ENCODE peak calls at places on chromosomes 6 and 20, in ten cellular contexts. One of them, this sample, is unnamed.

GRCh38 chr6:22149501-22150490 is 147.0 kb downstream of the PRL start:
- DNase-seq in NB4: no peak
- DNase-seq in colonic mucosa: no peak
- DNase-seq in fibroblast of lung: peak; percentile 66
- DNase-seq in nephron progenitor cell: peak; percentile 32
- DNase-seq in ovary: no peak
- DNase-seq in WTC11: no peak
- DNase-seq in GM20000: no peak
- DNase-seq in esophagus muscularis mucosa: no peak
- DNase-seq in lung: no peak
- DNase-seq in this sample: no peak

GRCh38 chr6:73471686-73472290 is 10.3 kb downstream of the MTO1 start:
- DNase-seq in fibroblast of lung: no peak
- DNase-seq in NB4: no peak
- DNase-seq in colonic mucosa: no peak
- DNase-seq in GM20000: peak; percentile 47
- DNase-seq in esophagus muscularis mucosa: no peak
- DNase-seq in lung: no peak
- DNase-seq in ovary: no peak
- DNase-seq in nephron progenitor cell: no peak
- DNase-seq in WTC11: no peak
- DNase-seq in this sample: no peak

GRCh38 chr20:37407117-37407566 is 61.2 kb downstream of the SRC start:
- DNase-seq in ovary: no peak
- DNase-seq in GM20000: no peak
- DNase-seq in fibroblast of lung: peak; percentile 22
- DNase-seq in lung: no peak
- DNase-seq in WTC11: no peak
- DNase-seq in NB4: no peak
- DNase-seq in esophagus muscularis mucosa: no peak
- DNase-seq in nephron progenitor cell: no peak
- DNase-seq in colonic mucosa: no peak
- DNase-seq in this sample: no peak

GRCh38 chr20:61435823-61436220 is 183.8 kb downstream of the CDH4 start:
- DNase-seq in NB4: no peak
- DNase-seq in nephron progenitor cell: no peak
- DNase-seq in ovary: no peak
- DNase-seq in colonic mucosa: no peak
- DNase-seq in esophagus muscularis mucosa: no peak
- DNase-seq in fibroblast of lung: no peak
- DNase-seq in WTC11: no peak
- DNase-seq in lung: no peak
- DNase-seq in GM20000: no peak
- DNase-seq in this sample: no peak

GRCh38 chr6:52512199-52512598 is 64.7 kb downstream of the TRAM2 start:
- DNase-seq in WTC11: no peak
- DNase-seq in fibroblast of lung: peak; percentile 91
- DNase-seq in GM20000: no peak
- DNase-seq in colonic mucosa: no peak
- DNase-seq in ovary: peak; percentile 74
- DNase-seq in nephron progenitor cell: no peak
- DNase-seq in NB4: no peak
- DNase-seq in lung: no peak
- DNase-seq in esophagus muscularis mucosa: no peak
- DNase-seq in this sample: no peak

GRCh38 chr6:21181866-21182265 is 411.7 kb upstream of the SOX4 start:
- DNase-seq in nephron progenitor cell: no peak
- DNase-seq in GM20000: no peak
- DNase-seq in colonic mucosa: no peak
- DNase-seq in fibroblast of lung: no peak
- DNase-seq in WTC11: no peak
- DNase-seq in lung: no peak
- DNase-seq in ovary: no peak
- DNase-seq in NB4: no peak
- DNase-seq in esophagus muscularis mucosa: no peak
- DNase-seq in this sample: no peak

GRCh38 chr6:168851460-168852103 is 402.1 kb downstream of the THBS2 start:
- DNase-seq in GM20000: no peak
- DNase-seq in nephron progenitor cell: no peak
- DNase-seq in lung: no peak
- DNase-seq in NB4: no peak
- DNase-seq in WTC11: no peak
- DNase-seq in esophagus muscularis mucosa: no peak
- DNase-seq in ovary: no peak
- DNase-seq in fibroblast of lung: no peak
- DNase-seq in colonic mucosa: no peak
- DNase-seq in this sample: no peak

GRCh38 chr6:131199568-131200272 is 64.5 kb downstream of the AKAP7 start:
- DNase-seq in ovary: no peak
- DNase-seq in colonic mucosa: peak; percentile 51
- DNase-seq in fibroblast of lung: peak; percentile 65
- DNase-seq in NB4: peak; percentile 80
- DNase-seq in GM20000: peak; percentile 81
- DNase-seq in esophagus muscularis mucosa: no peak
- DNase-seq in WTC11: peak; percentile 61
- DNase-seq in lung: no peak
- DNase-seq in nephron progenitor cell: peak; percentile 30
- DNase-seq in this sample: no peak

GRCh38 chr6:159633196-159633595 is 59.8 kb downstream of the SOD2 start:
- DNase-seq in colonic mucosa: no peak
- DNase-seq in NB4: peak; percentile 46
- DNase-seq in ovary: no peak
- DNase-seq in lung: no peak
- DNase-seq in nephron progenitor cell: peak; percentile 7
- DNase-seq in GM20000: no peak
- DNase-seq in fibroblast of lung: peak; percentile 4
- DNase-seq in esophagus muscularis mucosa: no peak
- DNase-seq in WTC11: peak; percentile 32
- DNase-seq in this sample: no peak

GRCh38 chr20:43507150-43508080 is at the start of gene L3MBTL1:
- DNase-seq in GM20000: peak; percentile 79
- DNase-seq in lung: peak; percentile 37
- DNase-seq in colonic mucosa: peak; percentile 61
- DNase-seq in esophagus muscularis mucosa: no peak
- DNase-seq in nephron progenitor cell: peak; percentile 82
- DNase-seq in ovary: no peak
- DNase-seq in fibroblast of lung: peak; percentile 36
- DNase-seq in NB4: peak; percentile 28
- DNase-seq in WTC11: peak; percentile 72
- DNase-seq in this sample: peak; percentile 73

GRCh38 chr20:44610313-44610965 is 28.1 kb downstream of the PKIG start:
- DNase-seq in NB4: peak; percentile 25
- DNase-seq in fibroblast of lung: no peak
- DNase-seq in esophagus muscularis mucosa: no peak
- DNase-seq in colonic mucosa: no peak
- DNase-seq in WTC11: no peak
- DNase-seq in ovary: no peak
- DNase-seq in nephron progenitor cell: no peak
- DNase-seq in GM20000: no peak
- DNase-seq in lung: no peak
- DNase-seq in this sample: no peak
- TF ChIP-seq CTCF in NB4: no peak
- TF ChIP-seq CTCF in fibroblast of lung: no peak
- TF ChIP-seq CTCF in esophagus muscularis mucosa: no peak
- TF ChIP-seq CTCF in colonic mucosa: no peak
- TF ChIP-seq CTCF in WTC11: no peak
- TF ChIP-seq CTCF in ovary: no peak
- TF ChIP-seq CTCF in nephron progenitor cell: no peak
- TF ChIP-seq CTCF in GM20000: no peak
- TF ChIP-seq CTCF in lung: no peak
- TF ChIP-seq CTCF in this sample: no peak

GRCh38 chr6:34462561-34462971 is 3.3 kb upstream of the PACSIN1 start:
- DNase-seq in NB4: peak; percentile 75
- DNase-seq in esophagus muscularis mucosa: peak; percentile 90
- DNase-seq in fibroblast of lung: no peak
- DNase-seq in nephron progenitor cell: peak; percentile 59
- DNase-seq in lung: no peak
- DNase-seq in ovary: no peak
- DNase-seq in GM20000: no peak
- DNase-seq in colonic mucosa: peak; percentile 60
- DNase-seq in WTC11: peak; percentile 69
- DNase-seq in this sample: peak; percentile 54

GRCh38 chr6:34462010-34462409 is 3.9 kb upstream of the PACSIN1 start:
- DNase-seq in nephron progenitor cell: no peak
- DNase-seq in colonic mucosa: no peak
- DNase-seq in NB4: no peak
- DNase-seq in lung: no peak
- DNase-seq in ovary: no peak
- DNase-seq in esophagus muscularis mucosa: no peak
- DNase-seq in WTC11: no peak
- DNase-seq in fibroblast of lung: no peak
- DNase-seq in GM20000: no peak
- DNase-seq in this sample: no peak

GRCh38 chr6:34460796-34461507 is 4.9 kb upstream of the PACSIN1 start:
- DNase-seq in NB4: no peak
- DNase-seq in GM20000: no peak
- DNase-seq in WTC11: no peak
- DNase-seq in nephron progenitor cell: no peak
- DNase-seq in esophagus muscularis mucosa: no peak
- DNase-seq in colonic mucosa: no peak
- DNase-seq in lung: no peak
- DNase-seq in ovary: no peak
- DNase-seq in fibroblast of lung: no peak
- DNase-seq in this sample: no peak

GRCh38 chr6:34457747-34458462 is 8.0 kb upstream of the PACSIN1 start:
- DNase-seq in nephron progenitor cell: peak; percentile 36
- DNase-seq in NB4: no peak
- DNase-seq in ovary: no peak
- DNase-seq in fibroblast of lung: no peak
- DNase-seq in colonic mucosa: no peak
- DNase-seq in GM20000: no peak
- DNase-seq in esophagus muscularis mucosa: peak; percentile 84
- DNase-seq in WTC11: no peak
- DNase-seq in lung: no peak
- DNase-seq in this sample: no peak

GRCh38 chr6:34459899-34460593 is 5.8 kb upstream of the PACSIN1 start:
- DNase-seq in GM20000: peak; percentile 83
- DNase-seq in nephron progenitor cell: peak; percentile 51
- DNase-seq in ovary: no peak
- DNase-seq in WTC11: peak; percentile 63
- DNase-seq in lung: peak; percentile 47
- DNase-seq in colonic mucosa: peak; percentile 63
- DNase-seq in esophagus muscularis mucosa: no peak
- DNase-seq in fibroblast of lung: peak; percentile 33
- DNase-seq in NB4: peak; percentile 81
- DNase-seq in this sample: peak; percentile 43
- TF ChIP-seq CTCF in GM20000: peak; percentile 75
- TF ChIP-seq CTCF in nephron progenitor cell: peak; percentile 76
- TF ChIP-seq CTCF in ovary: no peak
- TF ChIP-seq CTCF in WTC11: peak; percentile 72
- TF ChIP-seq CTCF in lung: peak; percentile 40
- TF ChIP-seq CTCF in colonic mucosa: peak; percentile 76
- TF ChIP-seq CTCF in esophagus muscularis mucosa: peak; percentile 40
- TF ChIP-seq CTCF in fibroblast of lung: peak; percentile 55
- TF ChIP-seq CTCF in NB4: peak; percentile 68
- TF ChIP-seq CTCF in this sample: peak; percentile 71

GRCh38 chr20:31567380-31567720 is 37.7 kb upstream of the ID1 start:
- DNase-seq in esophagus muscularis mucosa: no peak
- DNase-seq in colonic mucosa: no peak
- DNase-seq in ovary: no peak
- DNase-seq in NB4: no peak
- DNase-seq in fibroblast of lung: no peak
- DNase-seq in GM20000: no peak
- DNase-seq in WTC11: no peak
- DNase-seq in nephron progenitor cell: no peak
- DNase-seq in lung: no peak
- DNase-seq in this sample: no peak

GRCh38 chr20:31568773-31569162 is 36.3 kb upstream of the ID1 start:
- DNase-seq in colonic mucosa: no peak
- DNase-seq in fibroblast of lung: no peak
- DNase-seq in ovary: no peak
- DNase-seq in NB4: no peak
- DNase-seq in lung: no peak
- DNase-seq in esophagus muscularis mucosa: no peak
- DNase-seq in nephron progenitor cell: no peak
- DNase-seq in WTC11: no peak
- DNase-seq in GM20000: no peak
- DNase-seq in this sample: peak; percentile 67

GRCh38 chr20:31566658-31567379 is 38.3 kb upstream of the ID1 start:
- DNase-seq in GM20000: no peak
- DNase-seq in esophagus muscularis mucosa: no peak
- DNase-seq in ovary: no peak
- DNase-seq in fibroblast of lung: peak; percentile 25
- DNase-seq in nephron progenitor cell: no peak
- DNase-seq in NB4: no peak
- DNase-seq in colonic mucosa: no peak
- DNase-seq in lung: no peak
- DNase-seq in WTC11: peak; percentile 44
- DNase-seq in this sample: no peak

GRCh38 chr20:31569163-31570020 is 35.7 kb upstream of the ID1 start:
- DNase-seq in WTC11: peak; percentile 78
- DNase-seq in colonic mucosa: peak; percentile 74
- DNase-seq in fibroblast of lung: peak; percentile 55
- DNase-seq in esophagus muscularis mucosa: no peak
- DNase-seq in ovary: peak; percentile 69
- DNase-seq in GM20000: peak; percentile 68
- DNase-seq in nephron progenitor cell: peak; percentile 76
- DNase-seq in lung: peak; percentile 42
- DNase-seq in NB4: peak; percentile 61
- DNase-seq in this sample: peak; percentile 91

DNA sequence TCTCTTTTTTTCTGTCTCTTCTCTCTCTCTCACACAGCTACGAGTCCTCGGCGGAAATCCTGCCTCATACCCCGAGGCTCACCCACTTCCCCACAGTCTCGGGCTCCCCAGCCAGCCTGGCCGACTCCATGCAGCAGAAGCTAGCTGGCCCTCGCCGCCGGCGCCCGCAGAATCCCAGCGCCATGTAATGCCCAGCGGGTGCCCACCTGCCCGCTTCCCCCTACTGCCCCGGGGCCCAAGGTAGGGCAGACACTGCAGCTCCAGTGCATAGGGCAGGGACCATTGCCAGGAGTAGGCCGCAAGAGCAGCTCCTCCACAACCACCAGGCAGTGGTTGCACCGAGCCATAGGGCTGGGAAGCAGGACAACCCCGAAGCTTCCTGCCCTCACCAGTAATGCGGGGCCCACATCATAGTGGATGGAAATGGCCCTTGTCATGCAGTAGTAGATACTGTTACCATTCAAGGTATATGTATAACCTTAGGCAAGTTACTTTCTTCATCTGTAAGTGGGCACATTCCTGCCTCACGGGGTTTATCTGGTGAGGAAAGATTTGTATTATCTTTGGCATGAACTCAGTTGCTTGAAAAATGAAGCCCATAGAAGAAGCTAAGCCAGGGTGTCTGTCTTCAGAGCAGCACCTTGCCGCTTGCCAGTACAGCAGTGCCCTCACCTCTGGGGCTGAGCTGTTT is 36.9 kb upstream of the ID1 start:
- DNase-seq in WTC11: no peak
- DNase-seq in nephron progenitor cell: no peak
- DNase-seq in NB4: no peak
- DNase-seq in esophagus muscularis mucosa: no peak
- DNase-seq in fibroblast of lung: peak; percentile 61
- DNase-seq in ovary: no peak
- DNase-seq in lung: no peak
- DNase-seq in colonic mucosa: no peak
- DNase-seq in GM20000: no peak
- DNase-seq in this sample: peak; percentile 55
- TF ChIP-seq CTCF in WTC11: no peak
- TF ChIP-seq CTCF in nephron progenitor cell: no peak
- TF ChIP-seq CTCF in NB4: no peak
- TF ChIP-seq CTCF in esophagus muscularis mucosa: peak; percentile 14
- TF ChIP-seq CTCF in fibroblast of lung: no peak
- TF ChIP-seq CTCF in ovary: no peak
- TF ChIP-seq CTCF in lung: no peak
- TF ChIP-seq CTCF in colonic mucosa: no peak
- TF ChIP-seq CTCF in GM20000: no peak
- TF ChIP-seq CTCF in this sample: no peak

GRCh38 chr20:57243480-57244220 is 22.8 kb downstream of the BMP7 start:
- DNase-seq in nephron progenitor cell: no peak
- DNase-seq in fibroblast of lung: no peak
- DNase-seq in esophagus muscularis mucosa: no peak
- DNase-seq in colonic mucosa: no peak
- DNase-seq in WTC11: no peak
- DNase-seq in lung: no peak
- DNase-seq in GM20000: no peak
- DNase-seq in NB4: no peak
- DNase-seq in ovary: no peak
- DNase-seq in this sample: no peak
- TF ChIP-seq CTCF in nephron progenitor cell: no peak
- TF ChIP-seq CTCF in fibroblast of lung: no peak
- TF ChIP-seq CTCF in esophagus muscularis mucosa: no peak
- TF ChIP-seq CTCF in colonic mucosa: no peak
- TF ChIP-seq CTCF in WTC11: no peak
- TF ChIP-seq CTCF in lung: no peak
- TF ChIP-seq CTCF in GM20000: no peak
- TF ChIP-seq CTCF in NB4: no peak
- TF ChIP-seq CTCF in ovary: no peak
- TF ChIP-seq CTCF in this sample: no peak

This sample was measured in glutamatergic neuron.